ENCODE peak calls at places on chromosomes 16 and 17, in seven cellular contexts. H, B, Q, K, E, C and J are unnamed samples.

GRCh38 chr17:79925242-79925957 is 86.2 kb upstream of the CBX4 start:
- DNase-seq in E (no peak), Q (peak), C (no peak), K (peak), H (no peak), B (peak), J (peak)

GRCh38 chr17:29568331-29569244 is at the start of gene TP53I13:
- DNase-seq in H (peak), Q (peak), B (peak), K (peak), E (peak), C (peak), J (peak)

GRCh38 chr17:80187493-80187892 is 17.7 kb downstream of the CARD14 start:
- DNase-seq in B (no peak), Q (peak), H (no peak), E (no peak), K (peak), C (no peak), J (peak)

GRCh38 chr17:61494325-61495160 is 42.3 kb downstream of the TBX4 start:
- DNase-seq in C (no peak), Q (no peak), B (no peak), E (no peak), H (no peak), K (no peak), J (no peak)

GRCh38 chr16:87186440-87186839 is 130.8 kb downstream of the C16orf95 start:
- DNase-seq in K (no peak), B (peak), C (no peak), H (no peak), Q (no peak), E (no peak), J (no peak)

GRCh38 chr16:85385463-85386331 is 227.4 kb upstream of the GSE1 start:
- DNase-seq in K (peak), C (no peak), H (no peak), Q (no peak), B (no peak), E (peak), J (no peak)

GRCh38 chr17:1487939-1488825 is 4.3 kb downstream of the MYO1C start:
- DNase-seq in C (peak), E (no peak), K (peak), H (peak), Q (peak), B (peak), J (peak)

GRCh38 chr17:54180919-54181318 is 358.2 kb downstream of the KIF2B start:
- DNase-seq in C (no peak), Q (no peak), B (no peak), H (no peak), K (no peak), E (no peak), J (no peak)

GRCh38 chr17:31099051-31099450 is 4.3 kb downstream of the NF1 start:
- DNase-seq in C (no peak), E (no peak), K (no peak), Q (no peak), B (peak), H (no peak), J (no peak)

GRCh38 chr17:147796-148740 is 10.7 kb downstream of the SCGB1C2 start:
- DNase-seq in H (no peak), C (no peak), K (peak), E (peak), Q (no peak), B (no peak), J (no peak)

GRCh38 chr17:62644487-62645173 is 17.2 kb downstream of the MRC2 start:
- DNase-seq in Q (no peak), H (no peak), E (no peak), C (peak), B (peak), K (no peak), J (no peak)

GRCh38 chr17:59355695-59356323 is 24.4 kb downstream of the YPEL2 start:
- DNase-seq in E (no peak), B (no peak), K (no peak), C (no peak), H (no peak), Q (no peak), J (no peak)

GRCh38 chr16:629289-630023 is 1.3 kb upstream of the WFIKKN1 start:
- DNase-seq in C (peak), K (peak), E (peak), B (no peak), H (no peak), Q (no peak), J (no peak)

GRCh38 chr17:50219345-50219744 is 17.9 kb upstream of the COL1A1 start:
- DNase-seq in H (peak), K (no peak), Q (peak), E (no peak), C (no peak), B (peak), J (peak)

GRCh38 chr17:43814026-43814425 is 18.9 kb downstream of the MPP3 start:
- DNase-seq in K (no peak), C (no peak), H (no peak), Q (no peak), E (no peak), B (no peak), J (no peak)
- TF ChIP-seq CTCF in K (no peak), C (no peak), H (no peak), Q (no peak), E (peak), B (no peak), J (no peak)

GRCh38 chr17:66975614-66976378 is 11.3 kb downstream of the CACNG4 start:
- DNase-seq in K (no peak), Q (peak), E (peak), C (no peak), B (peak), H (peak), J (peak)
- TF ChIP-seq CTCF in K (no peak), Q (peak), E (peak), C (peak), B (peak), H (peak), J (peak)

DNA sequence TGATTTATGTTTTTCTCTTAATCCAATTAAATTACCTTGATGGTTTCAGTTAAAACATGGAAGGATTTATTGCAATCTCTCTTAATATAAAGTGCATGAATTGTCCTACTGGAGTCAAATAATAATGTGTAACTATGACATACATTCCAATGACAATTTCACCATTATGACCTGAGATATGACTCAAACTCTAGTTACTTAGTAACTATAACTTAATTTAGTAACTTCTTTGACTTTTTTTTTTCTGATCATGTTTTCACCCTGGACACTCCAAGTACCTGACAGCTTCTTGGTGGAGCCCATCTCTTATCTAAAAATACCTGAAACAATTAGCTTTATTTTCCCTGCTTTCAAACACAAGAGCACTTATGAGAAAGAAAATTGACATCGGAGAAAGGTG is 123.7 kb downstream of the STX8 start:
- DNase-seq in H (no peak), B (no peak), C (no peak), Q (no peak), E (no peak), K (no peak), J (no peak)
- TF ChIP-seq CTCF in H (no peak), B (no peak), C (no peak), Q (no peak), E (no peak), K (no peak), J (no peak)

GRCh38 chr16:24046442-24046841 is 209.7 kb upstream of the CACNG3 start:
- DNase-seq in H (no peak), E (peak), C (peak), Q (no peak), B (no peak), K (no peak), J (no peak)

GRCh38 chr16:24044467-24044866 is 208.7 kb downstream of the PRKCB start:
- DNase-seq in Q (no peak), K (no peak), C (no peak), H (no peak), B (no peak), E (no peak), J (no peak)

GRCh38 chr16:24049113-24049512 is 207.0 kb upstream of the CACNG3 start:
- DNase-seq in B (no peak), C (no peak), H (no peak), K (no peak), Q (no peak), E (no peak), J (no peak)

GRCh38 chr16:24041834-24042631 is 206.2 kb downstream of the PRKCB start:
- DNase-seq in Q (peak), E (peak), K (peak), B (peak), H (peak), C (peak), J (peak)

GRCh38 chr16:24045641-24046040 is 209.9 kb downstream of the PRKCB start:
- DNase-seq in K (no peak), B (peak), C (peak), H (no peak), E (peak), Q (no peak), J (peak)
- TF ChIP-seq CTCF in K (no peak), B (peak), C (peak), H (no peak), E (peak), Q (peak), J (peak)

GRCh38 chr17:68533887-68534700 is 21.9 kb downstream of the PRKAR1A start:
- DNase-seq in Q (no peak), E (no peak), K (no peak), H (no peak), C (no peak), B (peak), J (no peak)
- TF ChIP-seq CTCF in Q (peak), E (no peak), K (no peak), H (peak), C (peak), B (peak), J (peak)

GRCh38 chr17:35241520-35241919 is 1.4 kb upstream of the SLFN5 start:
- DNase-seq in K (peak), Q (no peak), E (no peak), B (no peak), C (no peak), H (no peak), J (no peak)

GRCh38 chr17:35243459-35244204 is 760 bp downstream of the SLFN5 start:
- DNase-seq in E (no peak), K (peak), B (peak), H (peak), C (peak), Q (peak), J (peak)

GRCh38 chr17:35242805-35243458 is at the start of gene SLFN5:
- DNase-seq in H (peak), K (peak), C (peak), Q (peak), E (peak), B (peak), J (peak)

GRCh38 chr17:35240861-35241260 is 2.0 kb upstream of the SLFN5 start:
- DNase-seq in K (no peak), Q (no peak), C (no peak), E (no peak), B (no peak), H (no peak), J (no peak)

GRCh38 chr17:35242158-35242804 is 591 bp upstream of the SLFN5 start:
- DNase-seq in E (peak), C (peak), B (peak), K (peak), H (peak), Q (peak), J (peak)
- TF ChIP-seq CTCF in E (no peak), C (peak), B (peak), K (peak), H (peak), Q (peak), J (peak)

GRCh38 chr16:89633064-89633631 is 19.7 kb downstream of the DPEP1 start:
- DNase-seq in B (no peak), C (no peak), Q (peak), E (no peak), K (no peak), H (no peak), J (peak)

GRCh38 chr16:89636663-89637062 is 20.8 kb downstream of the CHMP1A start:
- DNase-seq in C (no peak), B (no peak), H (no peak), K (no peak), E (no peak), Q (no peak), J (no peak)

GRCh38 chr16:89638455-89638854 is 19.1 kb downstream of the CHMP1A start:
- DNase-seq in Q (no peak), B (no peak), C (no peak), E (no peak), H (no peak), K (no peak), J (no peak)

GRCh38 chr16:89639385-89639784 is 18.1 kb downstream of the CHMP1A start:
- DNase-seq in K (no peak), Q (no peak), E (no peak), H (no peak), B (no peak), C (no peak), J (no peak)

DNA sequence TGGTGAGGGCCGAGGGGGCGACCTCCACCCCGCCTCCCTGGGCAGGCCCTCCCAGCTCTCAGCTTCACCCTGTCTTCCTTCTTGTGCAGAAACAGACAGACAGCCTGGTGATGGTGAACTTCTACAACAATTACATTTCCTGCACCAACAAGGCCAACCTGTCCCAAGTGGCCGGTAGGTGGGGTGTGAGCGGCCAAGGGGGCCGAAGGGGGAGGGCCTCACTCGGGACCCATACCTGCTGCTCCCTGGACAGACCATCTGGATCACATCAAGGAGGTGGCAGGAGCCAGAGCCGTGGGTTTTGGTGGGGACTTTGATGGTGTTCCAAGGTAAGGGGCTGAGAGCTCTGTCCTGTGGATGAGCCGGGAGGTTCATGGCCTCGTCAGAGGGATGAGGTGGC is 20.1 kb downstream of the CHMP1A start:
- DNase-seq in H (no peak), Q (no peak), B (no peak), E (no peak), C (no peak), K (no peak), J (no peak)
- TF ChIP-seq CTCF in H (no peak), Q (peak), B (no peak), E (no peak), C (no peak), K (no peak), J (no peak)